ENCODE peak calls at places on chromosomes 2 and 18, in seven cellular contexts. N, X, Q, T, P, E and I are unnamed samples.

GRCh38 chr18:48193521-48194251 is 215.5 kb downstream of the ZBTB7C start:
- DNase-seq in P (no peak), T (no peak), N (no peak), Q (no peak), X (peak; percentile 49), E (peak; percentile 52), I (no peak)

GRCh38 chr18:14949800-14950415 is 201.9 kb downstream of the ANKRD30B start:
- DNase-seq in N (no peak), P (no peak), X (no peak), Q (no peak), E (no peak), T (no peak), I (no peak)

GRCh38 chr2:68482296-68482695 is 14.9 kb downstream of the APLF start:
- DNase-seq in E (no peak), P (no peak), X (no peak), N (peak; percentile 27), T (no peak), Q (no peak), I (no peak)

GRCh38 chr2:105712166-105712915 is 32.4 kb upstream of the NCK2 start:
- DNase-seq in P (no peak), Q (peak; percentile 6), E (no peak), N (peak; percentile 66), T (no peak), X (no peak), I (no peak)

GRCh38 chr2:45990131-45990530 is 307.1 kb upstream of the EPAS1 start:
- DNase-seq in X (no peak), N (no peak), Q (no peak), P (no peak), T (no peak), E (no peak), I (no peak)

GRCh38 chr18:5456577-5457466 is 87.0 kb downstream of the EPB41L3 start:
- DNase-seq in Q (no peak), T (no peak), X (no peak), E (peak; percentile 37), N (no peak), P (no peak), I (peak; percentile 38)

GRCh38 chr2:222797308-222797707 is 63.5 kb upstream of the ACSL3 start:
- DNase-seq in P (no peak), E (no peak), X (no peak), T (no peak), Q (no peak), N (no peak), I (peak; percentile 4)

GRCh38 chr2:117091026-117091425 is 723.5 kb upstream of the DDX18 start:
- DNase-seq in E (no peak), T (no peak), Q (no peak), N (no peak), P (no peak), X (no peak), I (no peak)

GRCh38 chr18:12278153-12278764 is 24.1 kb downstream of the CIDEA start:
- DNase-seq in X (no peak), N (peak; percentile 36), T (no peak), Q (no peak), E (no peak), P (no peak), I (no peak)

GRCh38 chr2:10161961-10162441 is 39.5 kb downstream of the RRM2 start:
- DNase-seq in E (no peak), N (peak; percentile 91), P (no peak), T (no peak), Q (no peak), X (no peak), I (no peak)

GRCh38 chr18:13180614-13181375 is 37.8 kb upstream of the LDLRAD4 start:
- DNase-seq in Q (no peak), E (no peak), P (no peak), X (no peak), T (no peak), N (no peak), I (no peak)

GRCh38 chr2:240400319-240401161 is 34.9 kb upstream of the GPC1 start:
- DNase-seq in P (no peak), E (no peak), X (no peak), T (peak; percentile 46), Q (no peak), N (peak; percentile 14), I (no peak)

GRCh38 chr18:7902399-7902839 is 335.3 kb downstream of the PTPRM start:
- DNase-seq in E (no peak), N (no peak), T (no peak), P (peak; percentile 51), X (no peak), Q (no peak), I (no peak)

GRCh38 chr18:12769644-12770440 is 67.0 kb downstream of the PSMG2 start:
- DNase-seq in N (no peak), T (no peak), E (no peak), P (peak; percentile 14), X (no peak), Q (no peak), I (no peak)

GRCh38 chr2:156349605-156350004 is 17.1 kb upstream of the NR4A2 start:
- DNase-seq in Q (no peak), P (no peak), T (no peak), N (no peak), E (no peak), X (no peak), I (no peak)

GRCh38 chr2:156349161-156349560 is 16.6 kb upstream of the NR4A2 start:
- DNase-seq in P (no peak), Q (no peak), N (no peak), T (no peak), E (no peak), X (no peak), I (no peak)

GRCh38 chr2:156350374-156351142 is 18.0 kb upstream of the NR4A2 start:
- DNase-seq in P (no peak), E (no peak), T (no peak), X (no peak), N (no peak), Q (no peak), I (no peak)

GRCh38 chr2:156356006-156356764 is 23.7 kb upstream of the NR4A2 start:
- DNase-seq in X (no peak), T (no peak), Q (no peak), P (no peak), N (peak; percentile 83), E (no peak), I (no peak)

DNA sequence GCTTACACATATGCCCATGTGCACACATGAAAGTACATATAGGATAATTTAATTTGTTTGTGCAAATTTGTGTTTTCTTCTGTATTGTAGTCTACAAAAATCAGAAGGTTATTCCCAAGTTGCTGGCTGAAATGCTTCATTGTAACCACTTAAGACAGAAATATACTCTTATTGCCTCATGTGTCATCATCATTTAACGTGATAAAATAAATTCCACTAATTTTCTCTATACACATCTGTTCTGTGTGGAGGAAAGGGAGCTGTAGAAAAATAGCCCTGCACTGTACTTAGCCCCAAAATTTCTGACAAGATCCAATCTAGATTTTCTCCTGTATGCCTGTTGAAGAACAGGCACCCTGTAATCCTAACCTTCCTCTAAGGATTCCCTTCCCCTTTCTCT is 20.4 kb upstream of the NR4A2 start:
- DNase-seq in X (no peak), N (no peak), E (no peak), T (no peak), Q (no peak), P (no peak), I (no peak)
- H3K4me3 ChIP-seq in X (no peak overlapping the region), N (no peak overlapping the region), E (no peak overlapping the region), T (no peak overlapping the region), Q (no peak overlapping the region), P (no peak overlapping the region), I (no peak overlapping the region)

GRCh38 chr2:152336103-152336853 is 1.3 kb downstream of the FMNL2 start:
- DNase-seq in Q (no peak), X (peak; percentile 58), E (peak; percentile 49), P (no peak), T (peak; percentile 80), N (peak; percentile 59), I (no peak)

GRCh38 chr2:152336854-152337510 is 2.0 kb downstream of the FMNL2 start:
- DNase-seq in X (no peak), N (peak; percentile 34), T (no peak), Q (no peak), P (no peak), E (peak; percentile 17), I (no peak)

GRCh38 chr2:152335016-152335850 is at the start of gene FMNL2:
- DNase-seq in P (peak; percentile 73), X (peak; percentile 82), Q (no peak), N (peak; percentile 86), E (peak; percentile 92), T (peak; percentile 93), I (peak; percentile 2)

GRCh38 chr2:152335851-152336102 is 803 bp downstream of the FMNL2 start:
- DNase-seq in N (no peak), T (no peak), X (peak; percentile 28), P (no peak), Q (no peak), E (no peak), I (no peak)

GRCh38 chr2:152337511-152337903 is 2.5 kb downstream of the FMNL2 start:
- DNase-seq in P (no peak), E (no peak), Q (no peak), T (no peak), N (no peak), X (no peak), I (no peak)
- H3K4me3 ChIP-seq in P (no peak overlapping the region), E (no peak overlapping the region), Q (peak overlapping the region; percentile 78), T (no peak overlapping the region), N (peak overlapping the region; percentile 69), X (no peak overlapping the region), I (no peak overlapping the region)

GRCh38 chr2:79669714-79670113 is 156.9 kb downstream of the CTNNA2 start:
- DNase-seq in E (no peak), Q (no peak), N (no peak), X (no peak), P (no peak), T (no peak), I (no peak)
- H3K4me3 ChIP-seq in E (no peak overlapping the region), Q (no peak overlapping the region), N (no peak overlapping the region), X (no peak overlapping the region), P (no peak overlapping the region), T (no peak overlapping the region), I (no peak overlapping the region)

GRCh38 chr2:152542344-152542994 is 174.8 kb downstream of the PRPF40A start:
- DNase-seq in T (no peak), Q (no peak), P (no peak), X (no peak), N (no peak), E (no peak), I (no peak)

GRCh38 chr2:152541712-152542111 is 175.5 kb downstream of the PRPF40A start:
- DNase-seq in E (no peak), N (no peak), P (no peak), Q (no peak), X (no peak), T (no peak), I (no peak)

GRCh38 chr2:152544626-152545025 is 172.6 kb downstream of the PRPF40A start:
- DNase-seq in N (no peak), T (no peak), X (no peak), Q (no peak), P (no peak), E (no peak), I (no peak)

GRCh38 chr2:152543717-152544116 is 173.5 kb downstream of the PRPF40A start:
- DNase-seq in P (no peak), E (no peak), N (no peak), T (no peak), Q (no peak), X (no peak), I (no peak)

DNA sequence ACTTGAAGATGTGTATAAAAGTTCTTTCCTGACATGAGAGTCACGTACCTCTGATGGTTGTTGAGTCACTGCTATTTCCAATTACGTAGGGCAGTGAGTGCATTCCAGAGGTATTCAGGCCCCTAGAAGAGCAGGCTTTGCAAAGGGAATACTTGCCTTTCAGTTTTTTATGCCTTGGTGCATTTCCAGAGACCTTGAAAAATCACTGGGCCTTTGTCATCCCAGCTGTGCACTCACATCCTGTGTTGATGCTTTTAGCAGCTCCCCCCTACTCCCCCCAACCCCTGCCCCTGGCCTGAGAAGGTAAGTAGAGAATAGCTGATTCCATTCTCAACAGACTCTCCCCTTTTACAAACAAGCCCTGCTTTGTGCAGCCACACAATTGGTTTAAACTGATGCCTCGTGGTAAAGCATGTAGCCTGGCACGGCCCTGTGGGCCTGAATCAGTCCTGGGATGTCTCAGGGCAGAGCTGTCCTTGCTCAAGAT is 174.2 kb downstream of the PRPF40A start:
- DNase-seq in Q (peak; percentile 81), P (peak; percentile 93), N (peak; percentile 86), X (no peak), T (no peak), E (no peak), I (no peak)
- H3K4me3 ChIP-seq in Q (no peak overlapping the region), P (no peak overlapping the region), N (no peak overlapping the region), X (no peak overlapping the region), T (no peak overlapping the region), E (no peak overlapping the region), I (no peak overlapping the region)